ENCODE peak calls at places on chromosomes 2 and 18, in four cellular contexts. R is mesendoderm, C is H9, A is IMR-90. H is an unnamed sample.

GRCh38 chr18:54774971-54775665 is 53.2 kb upstream of the RAB27B start:
- DNase-seq in C (no peak), R (no peak), A (peak; percentile 10), H (no peak)

GRCh38 chr18:57762686-57763085 is 40.4 kb downstream of the ATP8B1 start:
- DNase-seq in C (no peak), R (no peak), A (no peak), H (no peak)

GRCh38 chr2:218286570-218287459 is 5.5 kb downstream of the TMBIM1 start:
- DNase-seq in A (peak; percentile 94), C (peak; percentile 93), R (peak; percentile 98), H (peak; percentile 46)

GRCh38 chr2:98333922-98334321 is 12.3 kb upstream of the CNGA3 start:
- DNase-seq in A (peak; percentile 3), R (no peak), C (no peak), H (no peak)

GRCh38 chr2:238975408-238975807 is 127.5 kb downstream of the TWIST2 start:
- DNase-seq in R (no peak), C (no peak), A (no peak), H (no peak)

GRCh38 chr2:73894475-73894850 is 1.7 kb downstream of the ACTG2 start:
- DNase-seq in C (no peak), R (no peak), A (no peak), H (no peak)

GRCh38 chr2:76268928-76269327 is 558.2 kb upstream of the GCFC2 start:
- DNase-seq in C (no peak), A (peak; percentile 5), R (no peak), H (no peak)

GRCh38 chr18:62339106-62339988 is 14.2 kb downstream of the TNFRSF11A start:
- DNase-seq in R (peak; percentile 40), A (peak; percentile 81), C (no peak), H (no peak)

GRCh38 chr2:219025637-219026585 is 15.4 kb downstream of the CFAP65 start:
- DNase-seq in R (no peak), C (no peak), A (no peak), H (no peak)

GRCh38 chr18:31065036-31065773 is 22.7 kb upstream of the DSC3 start:
- DNase-seq in A (no peak), R (peak; percentile 78), C (no peak), H (no peak)

GRCh38 chr2:210477496-210477895 is 937 bp upstream of the LANCL1 start:
- DNase-seq in R (peak; percentile 83), A (peak; percentile 64), C (peak; percentile 56), H (no peak)

GRCh38 chr18:9130195-9130594 is 6.4 kb upstream of the ANKRD12 start:
- DNase-seq in R (no peak), C (no peak), A (no peak), H (no peak)

GRCh38 chr2:111950241-111950640 is 51.8 kb downstream of the MERTK start:
- DNase-seq in R (no peak), C (no peak), A (no peak), H (no peak)

GRCh38 chr2:165868211-165868610 is 74.2 kb upstream of the GALNT3 start:
- DNase-seq in C (no peak), A (peak; percentile 36), R (no peak), H (no peak)

GRCh38 chr18:364221-364620 is 96.4 kb upstream of the THOC1 start:
- DNase-seq in R (no peak), A (no peak), C (no peak), H (no peak)

GRCh38 chr2:217848351-217848957 is 154.3 kb downstream of the TNS1 start:
- DNase-seq in A (no peak), C (no peak), R (no peak), H (no peak)

GRCh38 chr2:237627463-237628321 is at the start of gene LRRFIP1:
- DNase-seq in C (peak; percentile 40), R (peak; percentile 29), A (no peak), H (no peak)

GRCh38 chr2:144358979-144359541 is 160.9 kb downstream of the ZEB2 start:
- DNase-seq in R (no peak), C (no peak), A (peak; percentile 71), H (no peak)

GRCh38 chr2:105291981-105292380 is 37.6 kb downstream of the TGFBRAP1 start:
- DNase-seq in R (no peak), A (peak; percentile 10), C (no peak), H (no peak)

GRCh38 chr2:224357098-224357901 is 44.6 kb downstream of the FAM124B start:
- DNase-seq in A (peak; percentile 60), C (peak; percentile 43), R (peak; percentile 67), H (peak; percentile 61)

GRCh38 chr2:216665717-216666116 is 29.6 kb downstream of the IGFBP5 start:
- DNase-seq in A (no peak), C (peak; percentile 94), R (peak; percentile 96), H (peak; percentile 71)

GRCh38 chr2:96408631-96409542 is 73.3 kb downstream of the NCAPH start:
- DNase-seq in A (peak; percentile 38), C (no peak), R (no peak), H (peak; percentile 42)

GRCh38 chr2:16394072-16394985 is 271.3 kb downstream of the CYRIA start:
- DNase-seq in A (no peak), R (peak; percentile 18), C (no peak), H (no peak)

GRCh38 chr2:234873828-234874173 is 78.0 kb upstream of the SH3BP4 start:
- DNase-seq in C (no peak), R (no peak), A (peak; percentile 70), H (no peak)

GRCh38 chr2:234368861-234369261 is 128.0 kb downstream of the ARL4C start:
- DNase-seq in R (peak; percentile 45), A (peak; percentile 28), C (no peak), H (no peak)

GRCh38 chr2:21372654-21373053 is 248.9 kb downstream of the TDRD15 start:
- DNase-seq in A (peak; percentile 50), C (peak; percentile 53), R (peak; percentile 84), H (no peak)

GRCh38 chr2:128599700-128600099 is 281.0 kb upstream of the HS6ST1 start:
- DNase-seq in C (peak; percentile 15), A (no peak), R (no peak), H (no peak)

GRCh38 chr18:46155652-46156051 is 51.5 kb downstream of the HAUS1 start:
- DNase-seq in R (peak; percentile 95), A (peak; percentile 90), C (no peak), H (no peak)

GRCh38 chr2:100278986-100279385 is 43.3 kb downstream of the LONRF2 start:
- DNase-seq in A (no peak), R (no peak), C (peak; percentile 25), H (no peak)

GRCh38 chr18:34222025-34222395 is 2.7 kb downstream of the NOL4 start:
- DNase-seq in A (no peak), R (peak; percentile 56), C (peak; percentile 40), H (no peak)

GRCh38 chr2:32946314-32947075 is at the start of gene LTBP1:
- DNase-seq in R (peak; percentile 85), A (peak; percentile 76), C (peak; percentile 77), H (peak; percentile 61)
- H2BK120ac ChIP-seq in R (peak within 1 kb of the TSS; percentile 95), A (peak within 1 kb of the TSS; percentile 71), C (no peak within 1 kb of the TSS), H (peak within 1 kb of the TSS; percentile 88)

GRCh38 chr2:9256570-9257043 is 50.0 kb downstream of the ASAP2 start:
- DNase-seq in R (peak; percentile 63), A (no peak), C (peak; percentile 46), H (no peak)

GRCh38 chr2:9258953-9259399 is 52.4 kb downstream of the ASAP2 start:
- DNase-seq in A (no peak), C (no peak), R (no peak), H (no peak)

GRCh38 chr2:9258501-9258900 is 51.9 kb downstream of the ASAP2 start:
- DNase-seq in C (no peak), R (no peak), A (no peak), H (no peak)

GRCh38 chr2:9255416-9255815 is 48.8 kb downstream of the ASAP2 start:
- DNase-seq in R (no peak), A (no peak), C (no peak), H (no peak)

DNA sequence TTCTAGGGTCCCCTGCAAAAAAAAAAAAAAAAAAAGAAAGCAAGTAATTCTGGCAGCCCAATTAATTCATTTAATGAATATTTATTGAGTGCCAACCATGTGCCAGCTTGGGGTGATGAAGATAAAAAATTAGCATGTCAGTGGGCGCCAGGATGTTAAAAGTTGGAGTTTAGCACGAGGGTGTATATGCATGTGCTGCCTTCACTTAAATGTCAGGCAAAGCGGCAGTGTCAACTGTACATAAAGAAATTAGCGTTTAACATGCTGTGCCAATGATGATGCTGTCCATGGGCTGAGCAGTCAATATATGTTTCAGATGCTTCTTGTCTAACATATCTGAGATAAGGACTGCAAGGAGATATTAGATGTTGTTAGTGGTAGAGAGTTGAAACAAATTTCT is 49.5 kb downstream of the ASAP2 start:
- DNase-seq in R (no peak), C (no peak), A (no peak), H (no peak)
- H3K4me1 ChIP-seq in R (no peaks in the 10 kb centered on the region), C (no peaks in the 10 kb centered on the region), A (peaks cover 38% of the 10 kb centered on the region), H (peaks cover 26% of the 10 kb centered on the region)

GRCh38 chr18:4758980-4759379 is 303.9 kb upstream of the DLGAP1 start:
- DNase-seq in C (no peak), A (no peak), R (peak; percentile 8), H (no peak)
- H2BK15ac ChIP-seq in C (no peak overlapping the region), A (no peak overlapping the region), R (no peak overlapping the region), H (no peak overlapping the region)

DNA sequence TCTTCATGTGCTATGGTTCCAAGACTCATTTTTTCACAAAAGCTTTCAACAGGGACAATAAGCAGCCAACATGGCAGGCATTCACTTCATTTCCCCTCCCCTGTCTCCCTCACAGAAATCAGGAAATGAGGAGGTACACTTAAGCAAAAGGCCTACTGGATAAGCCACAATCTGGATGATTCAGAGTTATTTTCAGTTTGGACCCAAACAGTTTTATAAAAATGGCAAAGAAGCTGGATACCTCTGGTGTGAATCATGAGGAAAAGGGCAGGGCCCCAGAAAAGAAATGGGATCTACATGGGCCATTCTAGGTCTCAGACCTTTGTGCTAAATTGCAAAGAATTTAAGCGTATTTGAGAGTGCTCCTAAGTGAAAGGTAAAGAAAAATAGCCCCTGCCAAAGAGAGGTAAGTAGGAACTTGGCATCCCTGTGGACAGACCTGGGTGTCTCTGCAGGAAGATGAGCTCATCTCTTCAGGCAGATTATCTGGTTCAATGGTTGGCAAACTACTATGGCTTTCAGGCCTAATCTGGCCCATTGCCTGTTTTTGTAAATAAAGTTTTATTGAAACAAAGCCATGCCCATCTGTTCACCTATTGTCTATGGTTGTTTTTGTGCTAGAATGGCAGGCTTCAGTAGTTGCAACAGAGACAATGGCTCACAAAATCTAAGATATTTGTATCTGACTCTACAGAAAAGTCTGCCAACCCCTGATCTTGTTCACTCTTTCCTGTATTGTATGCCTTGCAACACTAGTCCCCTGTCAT is 315.1 kb downstream of the ALK start:
- DNase-seq in A (peak; percentile 94), R (no peak), C (no peak), H (no peak)
- H2BK120ac ChIP-seq in A (peak overlapping the region; percentile 99), R (no peak overlapping the region), C (no peak overlapping the region), H (no peak overlapping the region)